ENCODE peak calls at places on chromosome 6, in eight cellular contexts. G, P, C, K, O, E, R and M are unnamed samples.

GRCh38 chr6:82588020-82588419 is 224.4 kb downstream of the TPBG start:
- DNase-seq in K (no peak), P (no peak), R (no peak), G (no peak), O (no peak), E (no peak), C (no peak), M (no peak)

GRCh38 chr6:165178056-165178455 is 131.3 kb downstream of the C6orf118 start:
- DNase-seq in C (no peak), E (peak; percentile 3), R (no peak), K (no peak), G (no peak), O (no peak), P (no peak), M (no peak)

GRCh38 chr6:70839286-70840266 is 117.3 kb downstream of the B3GAT2 start:
- DNase-seq in R (no peak), E (no peak), O (no peak), C (no peak), K (no peak), P (no peak), G (no peak), M (no peak)

GRCh38 chr6:98985391-98985790 is 37.6 kb upstream of the FBXL4 start:
- DNase-seq in P (no peak), K (no peak), C (no peak), E (no peak), O (no peak), G (no peak), R (no peak), M (no peak)

GRCh38 chr6:140319209-140319608 is 944.8 kb upstream of the CITED2 start:
- DNase-seq in R (no peak), C (no peak), E (no peak), O (no peak), K (no peak), P (peak; percentile 17), G (no peak), M (no peak)

GRCh38 chr6:14882394-14883073 is 363.3 kb upstream of the JARID2 start:
- DNase-seq in C (peak; percentile 84), R (no peak), P (no peak), G (no peak), E (no peak), K (no peak), O (no peak), M (no peak)

GRCh38 chr6:30556964-30557682 is at the start of gene PRR3:
- DNase-seq in R (no peak), K (peak; percentile 96), P (peak; percentile 95), G (peak; percentile 88), E (peak; percentile 67), O (peak; percentile 87), C (peak; percentile 59), M (peak; percentile 83)

GRCh38 chr6:110341671-110342304 is 16.4 kb downstream of the METTL24 start:
- DNase-seq in R (no peak), O (no peak), E (peak; percentile 9), C (no peak), P (no peak), G (no peak), K (peak; percentile 79), M (no peak)

GRCh38 chr6:154039231-154039842 is at the start of gene OPRM1:
- DNase-seq in G (peak; percentile 46), E (no peak), O (peak; percentile 68), C (no peak), P (peak; percentile 70), K (peak; percentile 93), R (peak; percentile 48), M (no peak)

GRCh38 chr6:27066802-27067201 is 180.7 kb upstream of the PRSS16 start:
- DNase-seq in C (no peak), R (no peak), G (no peak), E (no peak), P (no peak), K (no peak), O (no peak), M (no peak)

GRCh38 chr6:154899825-154900468 is 95.2 kb upstream of the TIAM2 start:
- DNase-seq in P (no peak), R (no peak), E (no peak), O (no peak), C (no peak), K (no peak), G (no peak), M (no peak)

GRCh38 chr6:20542927-20543602 is 8.8 kb downstream of the CDKAL1 start:
- DNase-seq in R (no peak), O (no peak), P (no peak), G (no peak), E (no peak), K (no peak), C (no peak), M (no peak)

GRCh38 chr6:46302176-46302575 is 131.4 kb upstream of the ENPP5 start:
- DNase-seq in R (no peak), G (no peak), O (no peak), E (no peak), P (no peak), K (no peak), C (no peak), M (no peak)

GRCh38 chr6:41416165-41416837 is 80.9 kb downstream of the NCR2 start:
- DNase-seq in O (no peak), P (no peak), C (no peak), E (no peak), R (no peak), K (peak; percentile 51), G (no peak), M (no peak)

DNA sequence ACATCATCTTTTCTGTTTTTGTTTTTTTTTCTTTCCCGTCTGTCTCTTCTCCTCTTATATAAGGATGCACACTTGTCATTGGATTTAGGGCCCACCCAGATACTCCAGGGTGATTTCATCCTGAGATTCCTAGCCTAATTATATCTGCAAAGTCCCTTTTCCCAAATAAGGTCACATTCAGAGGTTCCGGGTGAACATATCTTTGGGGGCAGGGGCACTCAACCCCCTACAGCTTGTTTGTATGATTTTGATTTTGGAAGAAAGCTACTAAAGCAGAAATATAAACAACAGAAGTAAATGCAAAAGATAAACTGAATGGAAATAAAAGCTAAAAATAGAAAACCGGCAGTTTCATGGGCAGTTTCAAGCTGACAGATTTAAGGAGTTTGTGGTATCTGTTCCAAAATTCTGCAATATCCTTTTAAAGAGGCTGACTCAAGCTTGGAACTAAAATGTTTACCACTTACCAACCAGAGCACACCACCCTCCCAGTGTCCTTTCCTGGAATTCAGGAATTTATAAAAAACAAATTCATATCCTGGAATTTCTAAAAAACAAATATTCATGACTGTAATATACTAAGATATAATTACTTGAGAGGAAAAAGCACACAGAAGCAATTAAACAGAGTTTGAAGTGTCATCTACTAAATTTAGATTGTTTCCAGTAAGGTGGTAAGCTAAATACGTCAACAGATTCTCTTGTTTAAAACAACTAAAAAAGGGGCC is 100.0 kb upstream of the CARMIL1 start:
- DNase-seq in K (no peak), P (no peak), O (no peak), G (no peak), C (no peak), E (no peak), R (no peak), M (no peak)
- H3K27ac ChIP-seq in K (no peak overlapping the region), P (no peak overlapping the region), O (peak overlapping the region; percentile 82), G (peak overlapping the region; percentile 63), C (peak overlapping the region; percentile 59), E (no peak overlapping the region), R (no peak overlapping the region), M (peak overlapping the region; percentile 68)

GRCh38 chr6:137203256-137203655 is 15.9 kb downstream of the IFNGR1 start:
- DNase-seq in P (no peak), O (no peak), C (no peak), E (no peak), K (no peak), G (no peak), R (no peak), M (no peak)

GRCh38 chr6:137206562-137206961 is 12.6 kb downstream of the IFNGR1 start:
- DNase-seq in O (no peak), R (no peak), G (no peak), P (no peak), C (no peak), E (no peak), K (no peak), M (no peak)

GRCh38 chr6:137211910-137212309 is 7.3 kb downstream of the IFNGR1 start:
- DNase-seq in R (no peak), C (no peak), P (no peak), G (no peak), K (no peak), E (no peak), O (no peak), M (no peak)

GRCh38 chr6:137210903-137211302 is 8.3 kb downstream of the IFNGR1 start:
- DNase-seq in O (no peak), C (no peak), G (no peak), K (no peak), R (no peak), P (no peak), E (no peak), M (no peak)

GRCh38 chr6:137208279-137208678 is 10.9 kb downstream of the IFNGR1 start:
- DNase-seq in K (no peak), E (no peak), G (no peak), C (no peak), R (no peak), O (no peak), P (no peak), M (no peak)
- H3K27ac ChIP-seq in K (no peak overlapping the region), E (no peak overlapping the region), G (no peak overlapping the region), C (no peak overlapping the region), R (no peak overlapping the region), O (no peak overlapping the region), P (no peak overlapping the region), M (no peak overlapping the region)

DNA sequence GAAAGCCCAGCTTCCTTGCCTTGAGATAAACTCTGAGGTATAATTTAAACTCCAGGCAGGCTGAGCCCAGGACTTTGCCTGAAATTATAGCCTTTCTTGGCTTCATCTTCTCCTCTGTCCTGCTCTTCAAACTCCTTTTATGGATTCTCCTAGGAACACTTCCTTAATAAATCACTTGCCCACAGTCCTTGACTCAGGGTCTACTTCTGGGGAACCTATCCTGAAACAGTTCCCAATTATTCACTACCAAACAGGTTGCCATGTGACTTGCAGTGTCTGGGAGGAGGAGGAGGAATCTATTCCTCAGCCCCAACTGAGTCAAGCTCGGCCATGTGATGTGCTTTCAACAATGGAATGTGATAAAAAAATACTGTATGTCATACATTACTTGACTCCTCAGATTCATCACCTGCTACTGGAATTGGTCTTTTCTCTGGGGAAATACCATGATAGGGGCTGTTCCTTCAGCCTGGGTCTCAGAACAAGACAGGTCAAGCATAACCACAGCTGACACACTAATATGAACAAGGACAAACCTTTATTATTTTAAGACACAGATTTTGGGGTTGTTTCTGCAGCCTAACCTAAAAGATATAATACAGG is 20.5 kb upstream of the CDKN1A start:
- DNase-seq in P (no peak), E (no peak), C (no peak), G (no peak), K (no peak), R (no peak), O (no peak), M (no peak)
- H3K27ac ChIP-seq in P (no peak overlapping the region), E (peak overlapping the region; percentile 41), C (no peak overlapping the region), G (no peak overlapping the region), K (no peak overlapping the region), R (no peak overlapping the region), O (no peak overlapping the region), M (no peak overlapping the region)

DNA sequence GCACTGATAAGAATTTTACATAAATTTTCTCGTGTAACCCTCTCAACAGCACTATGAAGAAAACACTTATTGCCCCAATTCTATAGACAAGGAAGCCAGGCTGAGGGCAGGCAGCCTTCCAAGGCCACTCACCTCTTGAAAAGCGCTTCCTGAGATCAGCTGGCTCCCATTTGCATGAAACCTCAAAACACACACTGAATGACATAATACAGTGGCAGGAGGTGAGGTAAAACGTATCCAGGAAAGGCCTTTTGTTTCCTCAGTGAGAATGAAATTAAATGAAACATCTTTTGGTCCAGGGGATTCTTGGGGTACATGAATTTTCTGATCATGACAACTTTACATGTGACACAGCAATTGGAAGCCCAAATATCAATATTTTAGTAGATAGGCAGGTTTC is 112.5 kb downstream of the WDR27 start:
- DNase-seq in G (no peak), O (no peak), C (no peak), P (no peak), R (no peak), K (no peak), E (no peak), M (no peak)
- H3K27ac ChIP-seq in G (no peak overlapping the region), O (no peak overlapping the region), C (no peak overlapping the region), P (no peak overlapping the region), R (peak overlapping the region; percentile 2), K (no peak overlapping the region), E (no peak overlapping the region), M (peak overlapping the region; percentile 39)